ENCODE peak calls at places on chromosomes 11 and 22, in four cellular contexts. N, O, P and C are unnamed samples.

GRCh38 chr11:86155210-86155844 is 86.4 kb upstream of the PICALM start:
- DNase-seq in N (no peak), O (no peak), P (no peak), C (no peak)

GRCh38 chr11:19723572-19724342 is 11.1 kb downstream of the NAV2 start:
- DNase-seq in N (peak), O (no peak), P (no peak), C (no peak)

GRCh38 chr22:50192825-50193204 is 7.1 kb downstream of the TRABD start:
- DNase-seq in N (no peak), O (no peak), P (no peak), C (no peak)

GRCh38 chr22:28801845-28802594 is 1.7 kb upstream of the XBP1 start:
- DNase-seq in N (no peak), O (peak), P (no peak), C (no peak)

GRCh38 chr22:26404851-26405357 is 24.2 kb upstream of the ASPHD2 start:
- DNase-seq in N (peak), O (no peak), P (no peak), C (no peak)

GRCh38 chr11:15826008-15826650 is 530.2 kb downstream of the SOX6 start:
- DNase-seq in N (no peak), O (no peak), P (no peak), C (no peak)

GRCh38 chr11:125155767-125156166 is 8.8 kb upstream of the PKNOX2 start:
- DNase-seq in N (no peak), O (no peak), P (no peak), C (no peak)

GRCh38 chr22:40202225-40202944 is 24.7 kb downstream of the TNRC6B start:
- DNase-seq in N (no peak), O (no peak), P (no peak), C (peak)

GRCh38 chr11:70916321-70916720 is 336.1 kb downstream of the SHANK2 start:
- DNase-seq in N (no peak), O (no peak), P (no peak), C (no peak)

GRCh38 chr11:102323542-102324261 is 6.4 kb downstream of the BIRC3 start:
- DNase-seq in N (no peak), O (no peak), P (no peak), C (no peak)

GRCh38 chr11:116207349-116207748 is 565.4 kb downstream of the BUD13 start:
- DNase-seq in N (peak), O (no peak), P (no peak), C (peak)

GRCh38 chr11:35418847-35419712 is at the start of gene SLC1A2:
- DNase-seq in N (peak), O (no peak), P (peak), C (peak)

GRCh38 chr11:12765428-12765827 is 91.2 kb downstream of the TEAD1 start:
- DNase-seq in N (peak), O (no peak), P (no peak), C (peak)

GRCh38 chr22:37610480-37611148 is 2.0 kb downstream of the GGA1 start:
- DNase-seq in N (no peak), O (no peak), P (no peak), C (no peak)

GRCh38 chr11:110071197-110071596 is 22.0 kb upstream of the ZC3H12C start:
- DNase-seq in N (no peak), O (no peak), P (no peak), C (no peak)

GRCh38 chr11:106723071-106723470 is 295.2 kb downstream of the GUCY1A2 start:
- DNase-seq in N (no peak), O (no peak), P (no peak), C (no peak)

GRCh38 chr11:65366340-65366773 is 11.8 kb downstream of the TIGD3 start:
- DNase-seq in N (peak), O (peak), P (no peak), C (peak)

GRCh38 chr11:80873309-80873999 is 1432.6 kb upstream of the TENM4 start:
- DNase-seq in N (no peak), O (no peak), P (no peak), C (no peak)

GRCh38 chr11:102733232-102733875 is 8.6 kb upstream of the MMP8 start:
- DNase-seq in N (peak), O (peak), P (no peak), C (peak)

GRCh38 chr11:76672431-76673163 is 2.0 kb upstream of the LRRC32 start:
- DNase-seq in N (no peak), O (no peak), P (no peak), C (no peak)

GRCh38 chr11:7635137-7635536 is 38.2 kb downstream of the CYB5R2 start:
- DNase-seq in N (peak), O (no peak), P (peak), C (peak)

GRCh38 chr11:12094872-12095800 is 15.3 kb upstream of the MICAL2 start:
- DNase-seq in N (no peak), O (peak), P (no peak), C (peak)

GRCh38 chr11:125401746-125402145 is 94.3 kb downstream of the FEZ1 start:
- DNase-seq in N (peak), O (no peak), P (no peak), C (no peak)

GRCh38 chr11:9060700-9061111 is 30.7 kb downstream of the SCUBE2 start:
- DNase-seq in N (peak), O (peak), P (no peak), C (no peak)

GRCh38 chr11:64042301-64042700 is 6.6 kb downstream of the FLRT1 start:
- DNase-seq in N (no peak), O (no peak), P (no peak), C (no peak)